ENCODE peak calls at places on chromosomes 7 and 10, in six cellular contexts. F is brain microvascular endothelial cell, V is GM23248, W is RWPE1, I is transverse colon, Z is H9. Y is an unnamed sample.

GRCh38 chr10:14876764-14877163 is 1.9 kb upstream of the SUV39H2 start:
- DNase-seq in F (no peak), V (no peak), W (no peak), I (no peak), Z (no peak), Y (no peak)

GRCh38 chr7:13933106-13933505 is 56.4 kb downstream of the ETV1 start:
- DNase-seq in F (peak), V (no peak), W (no peak), I (no peak), Z (no peak), Y (no peak)

GRCh38 chr7:149885191-149886017 is 11.6 kb downstream of the ATP6V0E2 start:
- DNase-seq in F (no peak), V (no peak), W (no peak), I (no peak), Z (peak), Y (no peak)

GRCh38 chr10:101379663-101380352 is 25.8 kb downstream of the BTRC start:
- DNase-seq in F (no peak), V (no peak), W (no peak), I (no peak), Z (no peak), Y (peak)

GRCh38 chr7:114468844-114469243 is 54.2 kb downstream of the FOXP2 start:
- DNase-seq in F (no peak), V (peak), W (no peak), I (no peak), Z (no peak), Y (no peak)

GRCh38 chr10:133231244-133231945 is 1.4 kb downstream of the UTF1 start:
- DNase-seq in F (no peak), V (no peak), W (no peak), I (no peak), Z (no peak), Y (no peak)

GRCh38 chr7:116984917-116985316 is 31.6 kb downstream of the ST7 start:
- DNase-seq in F (no peak), V (peak), W (peak), I (no peak), Z (no peak), Y (no peak)

GRCh38 chr7:39580150-39580874 is 14.1 kb downstream of the YAE1 start:
- DNase-seq in F (peak), V (peak), W (peak), I (peak), Z (peak), Y (peak)

GRCh38 chr7:5692845-5693278 is 88.6 kb downstream of the RNF216 start:
- DNase-seq in F (peak), V (peak), W (peak), I (no peak), Z (no peak), Y (no peak)

GRCh38 chr10:101840741-101841453 is 2.7 kb downstream of the KCNIP2 start:
- DNase-seq in F (peak), V (peak), W (peak), I (peak), Z (peak), Y (no peak)

GRCh38 chr10:88919041-88919440 is 33.5 kb downstream of the ACTA2 start:
- DNase-seq in F (no peak), V (no peak), W (no peak), I (no peak), Z (no peak), Y (no peak)
- H3K27ac ChIP-seq in F (no peak), V (no peak), W (no peak), I (no peak), Z (no peak), Y (no peak)

GRCh38 chr7:2228921-2229320 is 3.8 kb downstream of the MAD1L1 start:
- DNase-seq in F (no peak), V (no peak), W (no peak), I (no peak), Z (no peak), Y (no peak)

GRCh38 chr7:2225830-2226229 is 6.9 kb downstream of the MAD1L1 start:
- DNase-seq in F (no peak), V (no peak), W (no peak), I (no peak), Z (no peak), Y (no peak)

GRCh38 chr7:2229467-2229866 is 3.3 kb downstream of the MAD1L1 start:
- DNase-seq in F (no peak), V (no peak), W (no peak), I (no peak), Z (no peak), Y (no peak)

GRCh38 chr7:2225336-2225735 is 7.4 kb downstream of the MAD1L1 start:
- DNase-seq in F (no peak), V (no peak), W (peak), I (no peak), Z (no peak), Y (peak)

DNA sequence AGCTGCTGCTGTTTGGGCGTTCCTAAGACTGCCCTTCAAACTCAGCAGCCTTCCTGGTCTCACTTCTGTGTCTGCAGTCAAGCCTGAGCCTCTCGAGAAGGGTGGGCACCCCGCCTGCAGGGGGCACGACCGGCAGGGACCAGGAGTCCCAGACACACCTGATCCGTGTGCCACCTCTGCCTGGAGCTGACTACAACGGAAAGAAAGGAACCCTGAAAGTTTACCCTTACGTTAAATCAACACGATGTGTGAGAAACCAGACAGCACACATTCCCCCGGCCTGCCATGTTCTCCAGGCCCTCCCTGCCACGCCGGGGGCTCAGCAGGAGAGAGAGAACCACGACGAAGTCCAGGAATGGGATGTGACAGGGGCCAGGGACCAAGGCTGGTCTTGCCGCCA is 5.0 kb downstream of the MAD1L1 start:
- DNase-seq in F (no peak), V (no peak), W (no peak), I (no peak), Z (no peak), Y (no peak)
- H3K27ac ChIP-seq in F (no peak), V (no peak), W (peak), I (no peak), Z (no peak), Y (no peak)

GRCh38 chr7:131188367-131189339 is 139.0 kb upstream of the MKLN1 start:
- DNase-seq in F (peak), V (peak), W (peak), I (no peak), Z (no peak), Y (peak)
- H3K27ac ChIP-seq in F (peak), V (peak), W (peak), I (peak), Z (no peak), Y (peak)

GRCh38 chr10:7029672-7030071 is 381.2 kb downstream of the SFMBT2 start:
- DNase-seq in F (no peak), V (no peak), W (no peak), I (no peak), Z (no peak), Y (no peak)
- H3K27ac ChIP-seq in F (no peak), V (no peak), W (no peak), I (no peak), Z (no peak), Y (no peak)

GRCh38 chr10:86152354-86152753 is 214.2 kb downstream of the GRID1 start:
- DNase-seq in F (no peak), V (no peak), W (no peak), I (no peak), Z (no peak), Y (no peak)
- H3K27ac ChIP-seq in F (no peak), V (no peak), W (no peak), I (no peak), Z (no peak), Y (no peak)

GRCh38 chr10:1360581-1361164 is 304.5 kb downstream of the WDR37 start:
- DNase-seq in F (peak), V (no peak), W (no peak), I (no peak), Z (peak), Y (no peak)

GRCh38 chr10:1359599-1359955 is 303.4 kb downstream of the WDR37 start:
- DNase-seq in F (no peak), V (no peak), W (no peak), I (no peak), Z (no peak), Y (no peak)

GRCh38 chr10:1361411-1362105 is 305.4 kb downstream of the WDR37 start:
- DNase-seq in F (no peak), V (no peak), W (no peak), I (no peak), Z (no peak), Y (no peak)

GRCh38 chr10:1358860-1359598 is 302.8 kb downstream of the WDR37 start:
- DNase-seq in F (no peak), V (no peak), W (no peak), I (no peak), Z (no peak), Y (peak)

DNA sequence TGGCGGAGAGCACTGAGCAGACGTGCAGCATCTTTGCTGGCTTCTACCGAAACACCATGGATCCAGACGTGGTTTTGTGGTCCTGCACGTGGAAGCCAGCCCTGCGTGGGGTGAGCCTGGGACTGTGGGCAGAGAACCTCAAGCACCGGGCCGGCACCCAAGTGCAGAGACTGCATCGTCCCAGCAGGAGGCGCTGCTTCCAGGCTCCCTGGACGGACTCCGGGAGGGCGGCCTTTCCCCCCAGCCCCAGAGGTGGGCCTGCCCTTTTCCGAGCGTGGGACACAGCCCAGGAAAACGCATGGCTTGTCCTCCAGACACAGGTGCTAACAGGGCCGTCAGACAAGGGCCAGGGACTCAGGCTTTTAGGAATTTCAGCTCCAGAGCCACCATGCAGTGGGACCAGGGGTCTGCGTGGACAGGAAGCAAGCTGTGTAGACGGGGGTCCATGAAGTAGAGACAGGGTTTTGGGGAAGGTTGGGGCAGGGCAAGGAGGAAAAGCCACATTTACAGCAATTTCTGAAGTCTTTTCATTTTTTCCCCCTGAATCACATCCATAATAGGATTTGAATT is 303.9 kb downstream of the WDR37 start:
- DNase-seq in F (no peak), V (no peak), W (no peak), I (no peak), Z (peak), Y (no peak)
- H3K27ac ChIP-seq in F (no peak), V (no peak), W (no peak), I (no peak), Z (no peak), Y (no peak)

DNA sequence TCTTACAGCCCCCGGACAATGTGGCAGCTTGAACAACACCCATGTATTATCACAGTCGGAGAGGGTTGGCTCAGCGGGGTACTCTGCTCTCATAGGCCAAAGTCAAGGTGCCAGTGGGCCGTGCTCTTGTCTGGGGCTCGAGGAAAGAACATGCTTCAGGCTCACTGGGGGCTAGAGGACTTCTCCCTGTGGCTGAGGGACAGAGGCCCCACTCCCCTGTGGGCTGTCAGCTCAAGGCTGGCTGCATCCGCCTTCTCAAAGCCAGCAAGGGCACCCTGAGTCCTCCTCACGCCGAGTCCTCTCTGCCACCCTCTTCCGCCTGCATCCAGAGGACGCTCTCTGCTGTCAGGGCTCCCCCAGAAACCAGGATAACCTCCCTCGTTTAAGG is 60.3 kb upstream of the FAM20C start:
- DNase-seq in F (no peak), V (no peak), W (no peak), I (no peak), Z (no peak), Y (no peak)
- H3K27ac ChIP-seq in F (no peak), V (no peak), W (no peak), I (no peak), Z (no peak), Y (no peak)

GRCh38 chr7:31082017-31082416 is 29.9 kb downstream of the ADCYAP1R1 start:
- DNase-seq in F (no peak), V (no peak), W (no peak), I (no peak), Z (no peak), Y (no peak)
- H3K27ac ChIP-seq in F (no peak), V (no peak), W (no peak), I (no peak), Z (no peak), Y (no peak)